ENCODE peak calls at places on chromosomes 16 and 17, in four cellular contexts. F is WTC11, Z is pons, C is NCI-H82. T is an unnamed sample.

GRCh38 chr16:13906426-13907089 is 13.4 kb upstream of the ERCC4 start:
- DNase-seq in F (no peak), Z (no peak), C (peak; percentile 21), T (no peak)

GRCh38 chr17:82388223-82388921 is 16.8 kb downstream of the UTS2R start:
- DNase-seq in F (no peak), Z (no peak), C (no peak), T (no peak)

GRCh38 chr17:2259769-2260536 is 43.6 kb downstream of the SMG6 start:
- DNase-seq in F (no peak), C (peak; percentile 13), Z (no peak), T (peak; percentile 84)

GRCh38 chr17:49557204-49558024 is 18.3 kb upstream of the NXPH3 start:
- DNase-seq in C (peak; percentile 92), Z (peak; percentile 30), F (peak; percentile 70), T (no peak)

GRCh38 chr17:48539177-48539576 is 5.7 kb downstream of the HOXB2 start:
- DNase-seq in C (no peak), F (no peak), Z (no peak), T (no peak)

GRCh38 chr16:53129281-53130192 is 74.7 kb downstream of the CHD9 start:
- DNase-seq in C (no peak), Z (peak; percentile 43), F (peak; percentile 42), T (no peak)

GRCh38 chr17:62062313-62062712 is 2.8 kb downstream of the MED13 start:
- DNase-seq in C (no peak), F (no peak), Z (no peak), T (no peak)

GRCh38 chr17:43860077-43860725 is 13.2 kb downstream of the CD300LG start:
- DNase-seq in C (peak; percentile 36), F (no peak), Z (no peak), T (no peak)

GRCh38 chr16:81127051-81127450 is 30.9 kb upstream of the GCSH start:
- DNase-seq in C (no peak), F (no peak), Z (no peak), T (no peak)

GRCh38 chr17:9644910-9645751 is at the start of gene USP43:
- DNase-seq in F (peak; percentile 74), Z (no peak), C (peak; percentile 49), T (peak; percentile 61)

GRCh38 chr17:32784113-32784512 is 92.8 kb downstream of the MYO1D start:
- DNase-seq in Z (no peak), F (no peak), C (no peak), T (no peak)

GRCh38 chr17:43736389-43736788 is 22.2 kb downstream of the SOST start:
- DNase-seq in F (no peak), Z (no peak), C (no peak), T (no peak)

GRCh38 chr17:61158372-61158771 is 241.3 kb upstream of the TBX2 start:
- DNase-seq in C (no peak), Z (no peak), F (no peak), T (no peak)

GRCh38 chr17:44398692-44399691 is 9.5 kb upstream of the ITGA2B start:
- DNase-seq in C (no peak), F (no peak), Z (no peak), T (no peak)

GRCh38 chr17:30449480-30449879 is 27.7 kb upstream of the GOSR1 start:
- DNase-seq in F (no peak), Z (peak; percentile 74), C (no peak), T (no peak)

GRCh38 chr17:47325176-47325575 is 1.4 kb downstream of the EFCAB13 start:
- DNase-seq in C (no peak), F (no peak), Z (no peak), T (no peak)

GRCh38 chr16:88638323-88639230 is at the start of gene IL17C:
- DNase-seq in C (no peak), Z (no peak), F (peak; percentile 64), T (no peak)

GRCh38 chr16:55622930-55623561 is 32.7 kb upstream of the SLC6A2 start:
- DNase-seq in C (peak; percentile 19), Z (no peak), F (peak; percentile 73), T (no peak)

GRCh38 chr17:33142703-33143299 is 150.3 kb downstream of the ASIC2 start:
- DNase-seq in Z (no peak), F (peak; percentile 57), C (no peak), T (no peak)

GRCh38 chr17:44005865-44006580 is 1.6 kb downstream of the NAGS start:
- DNase-seq in F (peak; percentile 77), Z (no peak), C (peak; percentile 68), T (peak; percentile 26)

GRCh38 chr17:50956750-50957523 is 90.8 kb upstream of the TOB1 start:
- DNase-seq in F (peak; percentile 79), Z (peak; percentile 50), C (peak; percentile 94), T (peak; percentile 74)

GRCh38 chr17:50264263-50265113 is 9.8 kb upstream of the TMEM92 start:
- DNase-seq in F (no peak), Z (no peak), C (no peak), T (no peak)

T was measured in stimulated activated effector memory CD8-positive, alpha-beta T cell treated with anti-CD3 and anti-CD28 coated beads, Interleukin-12 subunit alpha, Interleukin-12 subunit beta, amount 100 ng/mL, for 72 hours.